ENCODE peak calls at places on chromosomes 6 and 20, in five cellular contexts. W is heart right ventricle, L is GM23338, P is left ventricle myocardium inferior, V is fibroblast of the aortic adventitia. R is an unnamed sample.
A peak's percentile ranks its signal among the peaks of the same experiment; 100 is the strongest.

GRCh38 chr6:166907373-166907841 is 48.9 kb downstream of the RNASET2 start:
- DNase-seq in V (no peak), W (no peak), P (no peak), L (no peak), R (no peak)

GRCh38 chr6:128370072-128370471 is 150.3 kb downstream of the PTPRK start:
- DNase-seq in L (no peak), V (peak; percentile 70), P (no peak), W (no peak), R (peak; percentile 49)

GRCh38 chr6:1199981-1200637 is 111.8 kb upstream of the FOXQ1 start:
- DNase-seq in P (no peak), L (no peak), V (peak; percentile 12), W (no peak), R (no peak)

GRCh38 chr6:4603291-4603690 is 172.9 kb upstream of the CDYL start:
- DNase-seq in P (peak; percentile 35), V (peak; percentile 93), W (peak; percentile 28), L (no peak), R (peak; percentile 97)

GRCh38 chr20:31992086-31992485 is 18.2 kb upstream of the CCM2L start:
- DNase-seq in L (no peak), V (no peak), W (no peak), P (no peak), R (no peak)

GRCh38 chr6:170525795-170526194 is 27.3 kb downstream of the PSMB1 start:
- DNase-seq in V (no peak), P (no peak), W (no peak), L (no peak), R (no peak)

GRCh38 chr6:129946439-129947140 is 71.8 kb upstream of the L3MBTL3 start:
- DNase-seq in W (no peak), P (no peak), L (peak; percentile 79), V (no peak), R (no peak)

GRCh38 chr6:48630511-48630910 is 519.5 kb upstream of the PTCHD4 start:
- DNase-seq in V (no peak), W (no peak), P (no peak), L (peak; percentile 6), R (no peak)

GRCh38 chr6:109315331-109316129 is 66.7 kb downstream of the CD164 start:
- DNase-seq in L (no peak), P (no peak), W (no peak), V (no peak), R (no peak)

GRCh38 chr20:8355453-8355852 is 223.4 kb downstream of the PLCB1 start:
- DNase-seq in V (no peak), P (no peak), L (no peak), W (no peak), R (no peak)

GRCh38 chr20:32522525-32522774 is 62.7 kb downstream of the NOL4L start:
- DNase-seq in L (no peak), V (no peak), W (no peak), P (no peak), R (no peak)

GRCh38 chr6:108673602-108674001 is 112.9 kb downstream of the FOXO3 start:
- DNase-seq in P (no peak), V (no peak), W (no peak), L (no peak), R (no peak)

GRCh38 chr6:37244430-37245310 is 12.9 kb upstream of the TBC1D22B start:
- DNase-seq in P (peak; percentile 72), L (no peak), V (peak; percentile 100), W (peak; percentile 94), R (peak; percentile 100)

GRCh38 chr20:17399303-17399985 is 131.7 kb downstream of the BFSP1 start:
- DNase-seq in V (no peak), P (no peak), W (no peak), L (no peak), R (no peak)

GRCh38 chr20:61044499-61044898 is 207.6 kb upstream of the CDH4 start:
- DNase-seq in L (peak; percentile 19), W (no peak), V (no peak), P (no peak), R (no peak)
- TF ChIP-seq CTCF in L (no peak), W (no peak), V (no peak), P (no peak), R (no peak)

DNA sequence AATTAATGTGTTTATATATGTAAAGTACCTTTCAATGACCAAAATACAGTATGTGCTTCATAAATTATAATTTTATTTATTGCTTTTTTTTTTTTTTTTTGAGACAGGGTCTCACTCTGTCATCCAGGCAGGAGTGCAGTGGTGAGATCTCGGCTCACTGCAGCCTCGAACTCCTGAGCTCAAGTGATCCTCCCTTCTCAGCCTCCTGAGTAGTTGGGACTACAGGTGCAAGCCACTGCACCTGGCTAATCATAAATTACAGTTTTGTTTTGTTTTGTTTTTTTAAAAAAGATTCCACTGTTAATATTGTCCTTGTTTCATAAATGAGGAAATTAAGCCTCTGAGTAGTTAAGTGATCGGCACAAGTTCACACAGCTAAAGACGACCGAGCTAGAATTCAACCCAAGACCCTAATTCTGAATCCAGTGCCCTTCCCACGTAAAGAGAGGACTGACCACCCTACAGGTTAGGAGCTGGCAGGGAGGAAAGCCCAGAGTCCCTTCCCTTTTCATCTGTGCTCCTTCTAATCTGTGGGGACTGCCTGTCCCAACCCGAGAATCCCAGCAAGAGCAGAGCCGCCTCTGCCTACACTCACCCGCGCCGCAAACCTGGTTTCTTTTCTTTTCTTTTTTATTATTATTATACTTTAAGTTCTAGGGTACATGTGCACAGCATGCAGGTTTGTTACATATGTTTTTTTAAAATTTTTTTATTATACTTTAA is 8.5 kb upstream of the GDF5 start:
- DNase-seq in L (peak; percentile 47), V (no peak), P (no peak), W (no peak), R (no peak)
- H3K4me3 ChIP-seq in L (peak overlapping the region; percentile 51), V (no peak overlapping the region), P (peak overlapping the region; percentile 57), W (peak overlapping the region; percentile 42), R (peak overlapping the region; percentile 54)

GRCh38 chr6:83038246-83038645 is 27.4 kb downstream of the UBE3D start:
- DNase-seq in W (no peak), V (no peak), L (no peak), P (no peak), R (no peak)
- TF ChIP-seq CTCF in W (no peak), V (no peak), L (no peak), P (no peak), R (no peak)

GRCh38 chr20:10492844-10493243 is 57.7 kb downstream of the SLX4IP start:
- DNase-seq in P (no peak), L (no peak), W (no peak), V (no peak), R (no peak)
- H3K4me3 ChIP-seq in P (no peak overlapping the region), L (no peak overlapping the region), W (no peak overlapping the region), V (no peak overlapping the region), R (no peak overlapping the region)

GRCh38 chr20:48329676-48330644 is 497.8 kb downstream of the PREX1 start:
- DNase-seq in P (no peak), V (peak; percentile 36), W (no peak), L (peak; percentile 60), R (peak; percentile 6)
- TF ChIP-seq CTCF in P (peak; percentile 41), V (no peak), W (peak; percentile 18), L (peak; percentile 56), R (peak; percentile 37)

GRCh38 chr6:13508711-13509705 is 21.6 kb upstream of the GFOD1 start:
- DNase-seq in V (peak; percentile 98), W (no peak), L (peak; percentile 41), P (no peak), R (no peak)
- H3K4me3 ChIP-seq in V (no peak overlapping the region), W (no peak overlapping the region), L (no peak overlapping the region), P (no peak overlapping the region), R (no peak overlapping the region)

DNA sequence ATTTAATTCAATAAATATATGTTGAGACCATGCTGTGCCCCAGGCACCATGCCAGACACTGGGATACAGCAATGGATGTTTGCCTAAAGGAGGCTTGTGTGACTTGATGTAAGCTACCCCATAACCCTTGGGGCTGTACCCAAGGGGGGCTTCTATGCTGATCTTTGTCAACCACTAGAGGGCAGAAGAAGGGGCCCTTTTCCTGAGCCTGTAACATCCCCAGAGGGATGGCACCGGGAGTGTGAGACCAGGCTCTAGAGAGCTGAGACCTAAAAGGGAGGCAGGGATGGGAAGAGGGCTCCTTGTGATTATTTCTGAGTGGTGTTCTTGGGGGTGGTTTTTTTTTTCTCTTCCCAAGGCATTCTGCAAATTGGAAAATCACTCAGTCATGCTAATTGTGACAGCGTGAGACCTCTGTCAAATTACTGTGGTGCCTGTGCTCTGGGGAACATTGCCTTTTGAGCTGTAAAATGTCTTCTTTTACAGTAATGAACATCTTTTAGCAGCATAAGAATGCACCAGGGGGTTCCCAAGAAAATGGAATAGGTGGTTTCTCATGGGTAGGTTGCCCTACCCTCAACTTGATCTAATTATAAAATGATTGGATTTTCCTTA is 138.8 kb upstream of the SLC24A3 start:
- DNase-seq in V (no peak), L (peak; percentile 81), W (no peak), P (no peak), R (no peak)
- TF ChIP-seq CTCF in V (no peak), L (peak; percentile 84), W (no peak), P (peak; percentile 33), R (no peak)

GRCh38 chr6:151763938-151764680 is 43.4 kb upstream of the ESR1 start:
- DNase-seq in V (peak; percentile 97), W (peak; percentile 95), L (peak; percentile 94), P (peak; percentile 95), R (peak; percentile 85)
- H3K4me3 ChIP-seq in V (peak overlapping the region; percentile 66), W (peak overlapping the region; percentile 43), L (peak overlapping the region; percentile 46), P (peak overlapping the region; percentile 57), R (peak overlapping the region; percentile 34)

DNA sequence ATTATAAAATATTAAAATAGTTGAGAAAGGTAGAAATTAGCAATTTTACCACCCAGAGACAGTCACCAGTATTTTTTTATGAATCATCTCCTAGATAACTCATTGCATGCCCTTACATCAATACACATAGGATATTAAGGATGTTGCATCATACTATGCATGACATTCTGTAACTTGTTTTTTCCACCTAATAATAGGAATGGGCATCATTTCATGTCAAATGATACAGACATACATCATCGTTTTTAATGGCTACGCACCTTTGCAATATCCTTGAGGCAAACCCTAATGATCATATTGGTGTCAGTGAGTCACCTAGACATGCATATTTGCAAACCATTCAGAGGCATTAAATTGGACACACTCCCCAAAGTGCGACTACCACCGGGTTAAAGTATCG is 309.7 kb upstream of the AGPAT4 start:
- DNase-seq in P (no peak), L (no peak), V (no peak), W (no peak), R (no peak)
- TF ChIP-seq CTCF in P (no peak), L (no peak), V (no peak), W (no peak), R (no peak)

DNA sequence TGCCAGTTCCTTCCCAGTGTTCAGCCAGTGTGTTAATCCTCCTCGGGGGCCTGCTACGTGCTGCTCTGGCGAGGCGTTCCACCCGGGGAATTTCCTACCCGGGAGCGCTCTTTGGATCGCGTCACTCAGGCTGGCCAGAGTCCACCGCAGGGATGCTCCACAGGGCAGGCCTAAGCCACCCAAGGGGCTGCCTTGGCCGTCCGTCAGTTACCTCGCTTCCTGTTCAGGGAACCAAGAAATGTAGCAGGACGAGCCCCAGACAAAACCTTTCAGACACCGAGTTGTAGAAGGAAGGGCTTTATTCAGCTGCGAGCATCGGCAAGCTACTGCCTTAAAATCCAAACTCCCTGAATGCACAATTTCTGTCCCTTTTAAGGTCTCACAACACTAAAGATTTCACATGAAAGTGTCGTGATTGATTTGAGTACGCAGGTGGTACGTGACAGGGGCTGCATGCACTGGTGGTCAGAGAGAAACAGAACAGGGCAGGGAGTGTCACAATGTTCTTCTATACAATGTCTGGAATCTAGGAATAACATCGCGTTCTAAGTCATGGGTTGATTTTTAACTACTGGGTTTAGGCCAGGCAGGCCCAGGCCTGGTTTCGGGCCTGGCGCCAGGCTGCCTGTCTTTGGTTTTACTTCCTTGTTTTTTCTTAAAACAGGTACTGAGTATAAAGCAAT is 15.7 kb upstream of the POU5F1 start:
- DNase-seq in V (peak; percentile 65), W (peak; percentile 83), P (peak; percentile 88), L (no peak), R (peak; percentile 71)
- H3K4me3 ChIP-seq in V (peak overlapping the region; percentile 37), W (peak overlapping the region; percentile 39), P (peak overlapping the region; percentile 61), L (no peak overlapping the region), R (peak overlapping the region; percentile 30)